ENCODE peak calls at places on chromosomes 12 and 14, in seven cellular contexts. L, A, H, B, P, Q and S are unnamed samples. For H3K4me1, the result is how much of the 10 kb centered on the place peaks cover.

GRCh38 chr14:99512571-99513182 is 31.5 kb downstream of the CCNK start:
- DNase-seq in L (no peak), A (no peak), H (no peak), B (no peak), P (no peak), Q (no peak), S (no peak)

GRCh38 chr12:70190252-70191010 is 52.8 kb upstream of the CNOT2 start:
- DNase-seq in L (no peak), A (peak), H (no peak), B (no peak), P (no peak), Q (no peak), S (no peak)

GRCh38 chr14:105249175-105250007 is 1.1 kb downstream of the BTBD6 start:
- DNase-seq in L (no peak), A (peak), H (no peak), B (peak), P (no peak), Q (peak), S (no peak)

GRCh38 chr14:101586531-101587402 is 25.5 kb downstream of the DIO3 start:
- DNase-seq in L (no peak), A (no peak), H (peak), B (no peak), P (no peak), Q (no peak), S (no peak)

GRCh38 chr12:109147954-109148353 is 31.6 kb downstream of the ACACB start:
- DNase-seq in L (no peak), A (no peak), H (no peak), B (no peak), P (no peak), Q (no peak), S (peak)

GRCh38 chr12:45458854-45459807 is 243.2 kb downstream of the ANO6 start:
- DNase-seq in L (no peak), A (peak), H (no peak), B (no peak), P (no peak), Q (no peak), S (no peak)

GRCh38 chr14:50362791-50363733 is 33.6 kb downstream of the CDKL1 start:
- DNase-seq in L (peak), A (no peak), H (no peak), B (no peak), P (no peak), Q (no peak), S (no peak)

GRCh38 chr14:30655658-30656057 is 33.5 kb downstream of the SCFD1 start:
- DNase-seq in L (no peak), A (no peak), H (no peak), B (no peak), P (no peak), Q (no peak), S (no peak)

GRCh38 chr12:96587691-96588090 is 98.3 kb downstream of the CFAP54 start:
- DNase-seq in L (no peak), A (peak), H (no peak), B (no peak), P (no peak), Q (no peak), S (no peak)

GRCh38 chr14:89493877-89494634 is 77.0 kb upstream of the FOXN3 start:
- DNase-seq in L (no peak), A (no peak), H (no peak), B (no peak), P (no peak), Q (no peak), S (peak)
- H3K4me3 ChIP-seq in L (no peak), A (no peak), H (peak), B (no peak), P (no peak), Q (no peak), S (no peak)

GRCh38 chr12:6950944-6951540 is at the start of gene PTPN6:
- DNase-seq in L (no peak), A (no peak), H (peak), B (peak), P (peak), Q (no peak), S (peak)

GRCh38 chr12:6952121-6952859 is 1.1 kb downstream of the PTPN6 start:
- DNase-seq in L (no peak), A (no peak), H (peak), B (peak), P (no peak), Q (no peak), S (peak)

GRCh38 chr12:6951551-6952120 is 480 bp downstream of the PTPN6 start:
- DNase-seq in L (no peak), A (no peak), H (no peak), B (no peak), P (no peak), Q (no peak), S (peak)

GRCh38 chr12:6949063-6949594 is 2.0 kb upstream of the PTPN6 start:
- DNase-seq in L (peak), A (no peak), H (peak), B (peak), P (peak), Q (no peak), S (peak)

GRCh38 chr12:6950401-6950801 is 755 bp upstream of the PTPN6 start:
- DNase-seq in L (no peak), A (no peak), H (no peak), B (peak), P (no peak), Q (no peak), S (no peak)
- H3K4me1 ChIP-seq in L (half or more), A (under half), H (under half), B (half or more), P (under half), Q (under half), S (under half)

GRCh38 chr14:74029136-74029535 is 10.0 kb downstream of the BBOF1 start:
- DNase-seq in L (no peak), A (peak), H (no peak), B (no peak), P (no peak), Q (no peak), S (no peak)
- H3K4me3 ChIP-seq in L (no peak), A (no peak), H (no peak), B (no peak), P (no peak), Q (no peak), S (no peak)

GRCh38 chr12:11685261-11685660 is 35.8 kb downstream of the ETV6 start:
- DNase-seq in L (no peak), A (no peak), H (no peak), B (no peak), P (no peak), Q (no peak), S (no peak)

GRCh38 chr12:11685716-11686115 is 36.2 kb downstream of the ETV6 start:
- DNase-seq in L (no peak), A (no peak), H (no peak), B (no peak), P (no peak), Q (no peak), S (no peak)

GRCh38 chr12:11684811-11685210 is 35.3 kb downstream of the ETV6 start:
- DNase-seq in L (no peak), A (no peak), H (no peak), B (no peak), P (no peak), Q (no peak), S (no peak)

GRCh38 chr12:11686135-11686534 is 36.7 kb downstream of the ETV6 start:
- DNase-seq in L (no peak), A (no peak), H (no peak), B (no peak), P (no peak), Q (no peak), S (no peak)

DNA sequence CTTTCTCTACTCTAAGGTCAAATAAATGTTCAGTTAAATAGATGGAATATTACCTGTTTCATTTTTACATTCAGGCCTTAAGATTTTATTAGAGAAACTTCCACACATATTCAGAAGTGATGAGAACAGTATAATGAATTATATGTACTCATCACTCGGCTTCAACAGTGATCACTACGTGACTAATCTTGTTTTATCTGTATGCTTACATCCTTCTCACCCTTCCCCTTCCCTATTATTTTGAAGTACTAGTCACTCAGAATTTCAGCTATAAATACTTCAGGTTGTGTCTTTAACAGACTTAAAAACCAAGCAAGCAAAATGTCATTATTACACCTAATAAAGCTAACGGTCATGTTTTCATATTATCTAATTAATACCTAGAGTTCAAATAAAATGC is 34.9 kb downstream of the ETV6 start:
- DNase-seq in L (no peak), A (peak), H (no peak), B (no peak), P (no peak), Q (no peak), S (no peak)
- H3K4me1 ChIP-seq in L (under half), A (under half), H (half or more), B (half or more), P (under half), Q (under half), S (under half)